ENCODE peak calls at places on chromosomes 6 and 20, in ten cellular contexts. C is fibroblast of lung; V is AG04450; B is transverse colon; O is GM23338; I is effector memory CD4-positive, alpha-beta T cell; G is BJ; L is psoas muscle; Y is breast epithelium; P is kidney. J is an unnamed sample.
A peak's percentile ranks its signal among the peaks of the same experiment; 100 is the strongest.

GRCh38 chr20:18187020-18187419 is 49.4 kb downstream of the KAT14 start:
- DNase-seq in C (no peak), V (no peak), B (no peak), O (no peak), I (no peak), G (no peak), L (no peak), Y (no peak), P (no peak), J (no peak)

GRCh38 chr6:156582509-156582992 is 194.6 kb upstream of the ARID1B start:
- DNase-seq in C (no peak), V (no peak), B (peak; percentile 43), O (no peak), I (no peak), G (no peak), L (no peak), Y (no peak), P (no peak), J (no peak)

GRCh38 chr6:29887819-29888581 is 54.3 kb upstream of the HLA-A start:
- DNase-seq in C (peak; percentile 55), V (no peak), B (peak; percentile 94), O (peak; percentile 85), I (peak; percentile 82), G (no peak), L (peak; percentile 80), Y (no peak), P (peak; percentile 95), J (peak; percentile 88)

GRCh38 chr20:48760403-48760889 is 67.4 kb downstream of the PREX1 start:
- DNase-seq in C (no peak), V (no peak), B (peak; percentile 32), O (no peak), I (peak; percentile 76), G (no peak), L (no peak), Y (peak; percentile 22), P (peak; percentile 83), J (no peak)

GRCh38 chr6:33989016-33989854 is 156.7 kb downstream of the GRM4 start:
- DNase-seq in C (no peak), V (no peak), B (no peak), O (no peak), I (no peak), G (no peak), L (no peak), Y (no peak), P (peak; percentile 21), J (peak; percentile 39)

GRCh38 chr6:161984707-161985106 is 710.8 kb upstream of the AGPAT4 start:
- DNase-seq in C (no peak), V (no peak), B (no peak), O (no peak), I (no peak), G (no peak), L (no peak), Y (no peak), P (no peak), J (no peak)

GRCh38 chr6:28525496-28526039 is at the start of gene GPX5:
- DNase-seq in C (no peak), V (no peak), B (no peak), O (peak; percentile 17), I (no peak), G (no peak), L (no peak), Y (no peak), P (no peak), J (peak; percentile 66)

GRCh38 chr6:14209005-14209404 is 91.4 kb downstream of the CD83 start:
- DNase-seq in C (no peak), V (no peak), B (no peak), O (no peak), I (no peak), G (no peak), L (no peak), Y (no peak), P (no peak), J (no peak)

GRCh38 chr6:116060572-116061283 is at the start of gene FRK:
- DNase-seq in C (peak; percentile 51), V (no peak), B (peak; percentile 85), O (peak; percentile 49), I (no peak), G (peak; percentile 3), L (no peak), Y (peak; percentile 41), P (no peak), J (no peak)

DNA sequence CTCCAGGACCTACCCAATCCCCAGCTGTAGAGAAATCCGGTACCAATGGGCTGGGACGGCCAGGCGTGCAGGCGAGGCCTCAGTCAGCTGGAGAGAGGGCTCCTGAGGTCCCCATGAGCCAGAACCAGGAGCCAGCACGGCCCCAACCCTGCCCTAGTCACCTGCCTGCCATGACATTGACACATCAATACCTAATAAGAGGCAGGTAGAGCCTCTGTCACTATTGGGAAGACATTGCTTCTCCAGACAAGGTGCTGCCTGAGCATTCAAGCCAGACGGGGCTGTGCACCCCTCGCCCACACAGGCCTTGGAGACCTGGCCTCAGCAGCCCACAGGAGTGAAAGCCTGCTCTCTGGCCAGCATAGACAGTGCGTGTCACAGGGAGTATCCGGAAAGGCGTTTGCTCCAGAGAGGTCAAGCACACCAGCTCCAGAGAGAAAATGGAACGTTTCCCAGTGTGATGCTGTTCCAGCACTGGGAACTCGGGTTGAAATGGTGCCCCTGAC is 3.5 kb downstream of the DLL1 start:
- DNase-seq in C (no peak), V (no peak), B (no peak), O (no peak), I (no peak), G (no peak), L (peak; percentile 58), Y (no peak), P (peak; percentile 61), J (peak; percentile 51)
- H3K4me3 ChIP-seq in C (no peak overlapping the region), V (no peak overlapping the region), B (no peak overlapping the region), O (no peak overlapping the region), I (no peak overlapping the region), G (no peak overlapping the region), L (peak overlapping the region; percentile 84), Y (no peak overlapping the region), P (no peak overlapping the region), J (no peak overlapping the region)

GRCh38 chr6:15754035-15754705 is 91.3 kb upstream of the DTNBP1 start:
- DNase-seq in C (peak; percentile 41), V (no peak), B (no peak), O (peak; percentile 59), I (no peak), G (no peak), L (no peak), Y (no peak), P (no peak), J (peak; percentile 65)
- H3K4me3 ChIP-seq in C (no peak overlapping the region), V (no peak overlapping the region), B (no peak overlapping the region), O (no peak overlapping the region), I (no peak overlapping the region), G (no peak overlapping the region), L (no peak overlapping the region), Y (no peak overlapping the region), P (no peak overlapping the region), J (no peak overlapping the region)

GRCh38 chr6:138572885-138573284 is 73.6 kb upstream of the NHSL1 start:
- DNase-seq in C (no peak), V (no peak), B (no peak), O (peak; percentile 45), I (no peak), G (no peak), L (no peak), Y (no peak), P (no peak), J (peak; percentile 68)

GRCh38 chr6:138572200-138572875 is 73.0 kb upstream of the NHSL1 start:
- DNase-seq in C (peak; percentile 89), V (peak; percentile 85), B (peak; percentile 82), O (peak; percentile 88), I (no peak), G (peak; percentile 31), L (no peak), Y (peak; percentile 76), P (peak; percentile 68), J (peak; percentile 90)

GRCh38 chr6:138570716-138571020 is 71.4 kb upstream of the NHSL1 start:
- DNase-seq in C (peak; percentile 23), V (no peak), B (no peak), O (no peak), I (no peak), G (no peak), L (no peak), Y (no peak), P (no peak), J (no peak)

GRCh38 chr6:138571174-138571573 is 71.9 kb upstream of the NHSL1 start:
- DNase-seq in C (peak; percentile 42), V (no peak), B (no peak), O (no peak), I (no peak), G (no peak), L (no peak), Y (no peak), P (no peak), J (no peak)

DNA sequence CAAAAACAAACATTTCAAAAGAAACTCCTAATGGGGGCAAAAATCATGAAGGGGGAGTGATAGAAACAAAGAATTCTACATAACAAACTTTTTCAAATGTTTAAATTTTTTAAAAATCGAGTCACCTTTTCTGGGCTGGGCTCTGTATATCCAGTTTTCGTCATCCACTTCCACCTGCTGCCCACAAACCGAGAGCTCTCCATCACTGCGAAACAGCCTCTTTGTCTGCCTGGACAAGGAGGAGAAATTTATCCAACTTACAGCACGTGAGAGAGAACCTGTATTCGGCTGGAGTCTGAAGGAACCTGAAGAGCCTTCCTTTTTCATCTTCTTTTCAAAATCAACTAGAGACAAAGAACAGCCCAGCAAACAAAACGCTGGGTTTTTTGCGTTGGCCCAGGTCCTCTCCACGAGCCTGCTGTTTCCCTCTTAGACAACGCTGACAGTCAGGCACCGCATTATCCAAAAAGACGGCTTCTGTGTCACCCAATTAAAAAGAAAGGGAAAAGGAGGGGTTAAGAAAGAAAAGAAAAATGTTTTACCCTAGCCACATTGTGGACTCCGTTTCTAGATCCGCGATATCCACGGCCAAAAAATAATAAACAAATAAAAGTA is 72.4 kb upstream of the NHSL1 start:
- DNase-seq in C (peak; percentile 34), V (no peak), B (no peak), O (no peak), I (no peak), G (no peak), L (no peak), Y (no peak), P (no peak), J (no peak)
- H3K4me3 ChIP-seq in C (peak overlapping the region; percentile 9), V (peak overlapping the region; percentile 69), B (peak overlapping the region; percentile 32), O (peak overlapping the region; percentile 57), I (no peak overlapping the region), G (peak overlapping the region; percentile 44), L (peak overlapping the region; percentile 64), Y (peak overlapping the region; percentile 37), P (peak overlapping the region; percentile 61), J (peak overlapping the region; percentile 82)

GRCh38 chr6:160513836-160514235 is 150.2 kb downstream of the LPA start:
- DNase-seq in C (no peak), V (no peak), B (no peak), O (peak; percentile 9), I (no peak), G (no peak), L (no peak), Y (no peak), P (no peak), J (no peak)

GRCh38 chr6:160523223-160523622 is 140.9 kb downstream of the LPA start:
- DNase-seq in C (no peak), V (no peak), B (no peak), O (no peak), I (no peak), G (no peak), L (no peak), Y (no peak), P (no peak), J (no peak)

GRCh38 chr6:160519603-160520042 is 144.5 kb downstream of the LPA start:
- DNase-seq in C (no peak), V (no peak), B (no peak), O (peak; percentile 72), I (no peak), G (no peak), L (no peak), Y (no peak), P (no peak), J (no peak)

GRCh38 chr6:160520043-160520904 is 143.8 kb downstream of the LPA start:
- DNase-seq in C (peak; percentile 65), V (peak; percentile 20), B (peak; percentile 84), O (peak; percentile 75), I (peak; percentile 53), G (peak; percentile 4), L (peak; percentile 88), Y (peak; percentile 55), P (peak; percentile 93), J (peak; percentile 93)

GRCh38 chr6:160519133-160519532 is 144.9 kb downstream of the LPA start:
- DNase-seq in C (no peak), V (no peak), B (no peak), O (no peak), I (no peak), G (no peak), L (no peak), Y (no peak), P (no peak), J (no peak)
- H3K4me3 ChIP-seq in C (no peak overlapping the region), V (no peak overlapping the region), B (no peak overlapping the region), O (peak overlapping the region; percentile 58), I (no peak overlapping the region), G (no peak overlapping the region), L (no peak overlapping the region), Y (no peak overlapping the region), P (no peak overlapping the region), J (no peak overlapping the region)